ENCODE peak calls at places on chromosomes 3 and 15, in nine cellular contexts. N is progenitor cell of endocrine pancreas; R is PC-3; Q is heart left ventricle; X is astrocyte of the spinal cord; J is fibroblast of pulmonary artery; U is WTC11; V is activated CD8-positive, alpha-beta T cell treated with anti-CD3 and anti-CD28 coated beads for 36 hours; D is GM12878. A is an unnamed sample.

GRCh38 chr15:37981781-37982180 is 47.3 kb downstream of the TMCO5A start:
- DNase-seq in N (no peak), R (peak), Q (no peak), X (peak), J (peak), U (no peak), V (no peak), D (no peak), A (no peak)

GRCh38 chr15:31302029-31302657 is 24.5 kb upstream of the KLF13 start:
- DNase-seq in N (no peak), R (no peak), Q (peak), X (no peak), J (no peak), U (no peak), V (no peak), D (no peak), A (no peak)

GRCh38 chr3:54822206-54822605 is 105.7 kb downstream of the LRTM1 start:
- DNase-seq in N (no peak), R (peak), Q (peak), X (peak), J (peak), U (no peak), V (no peak), D (no peak), A (no peak)

GRCh38 chr3:177802151-177802900 is 605.0 kb upstream of the TBL1XR1 start:
- DNase-seq in N (no peak), R (peak), Q (no peak), X (peak), J (no peak), U (no peak), V (no peak), D (no peak), A (no peak)

GRCh38 chr3:188194327-188194726 is 40.4 kb downstream of the LPP start:
- DNase-seq in N (no peak), R (peak), Q (no peak), X (peak), J (no peak), U (no peak), V (no peak), D (no peak), A (no peak)

GRCh38 chr3:4748701-4749378 is 230.4 kb upstream of the BHLHE40 start:
- DNase-seq in N (no peak), R (no peak), Q (no peak), X (no peak), J (no peak), U (no peak), V (no peak), D (no peak), A (no peak)

GRCh38 chr15:96331942-96332853 is 1.7 kb downstream of the NR2F2 start:
- DNase-seq in N (no peak), R (peak), Q (no peak), X (peak), J (peak), U (peak), V (no peak), D (no peak), A (peak)

GRCh38 chr3:127790580-127791183 is 31.6 kb downstream of the MGLL start:
- DNase-seq in N (no peak), R (no peak), Q (no peak), X (no peak), J (no peak), U (no peak), V (no peak), D (no peak), A (no peak)

GRCh38 chr3:156614642-156615511 is 59.5 kb upstream of the TIPARP start:
- DNase-seq in N (no peak), R (peak), Q (no peak), X (peak), J (peak), U (no peak), V (no peak), D (no peak), A (no peak)

GRCh38 chr15:55968923-55969322 is 24.5 kb downstream of the NEDD4 start:
- DNase-seq in N (no peak), R (no peak), Q (no peak), X (no peak), J (no peak), U (no peak), V (no peak), D (no peak), A (no peak)

GRCh38 chr15:58597943-58598828 is 151.3 kb downstream of the ADAM10 start:
- DNase-seq in N (no peak), R (no peak), Q (no peak), X (no peak), J (no peak), U (no peak), V (no peak), D (no peak), A (no peak)

GRCh38 chr3:12273045-12273695 is 15.7 kb upstream of the PPARG start:
- DNase-seq in N (no peak), R (no peak), Q (no peak), X (no peak), J (no peak), U (no peak), V (no peak), D (peak), A (no peak)

GRCh38 chr3:164918915-164919314 is 159.4 kb downstream of the SI start:
- DNase-seq in N (no peak), R (no peak), Q (no peak), X (no peak), J (no peak), U (no peak), V (no peak), D (no peak), A (no peak)

GRCh38 chr3:42159706-42160472 is 68.7 kb downstream of the TRAK1 start:
- DNase-seq in N (peak), R (no peak), Q (peak), X (no peak), J (no peak), U (peak), V (peak), D (no peak), A (peak)

GRCh38 chr3:169455472-169455871 is 208.0 kb downstream of the MECOM start:
- DNase-seq in N (no peak), R (peak), Q (no peak), X (no peak), J (no peak), U (no peak), V (no peak), D (no peak), A (no peak)

GRCh38 chr3:23162939-23163338 is 40.2 kb upstream of the UBE2E2 start:
- DNase-seq in N (no peak), R (peak), Q (no peak), X (no peak), J (no peak), U (no peak), V (no peak), D (peak), A (no peak)

GRCh38 chr3:5068531-5068930 is 53.6 kb upstream of the ARL8B start:
- DNase-seq in N (no peak), R (no peak), Q (no peak), X (no peak), J (no peak), U (no peak), V (no peak), D (no peak), A (no peak)

GRCh38 chr3:99269606-99270355 is 368.3 kb upstream of the DCBLD2 start:
- DNase-seq in N (no peak), R (no peak), Q (peak), X (no peak), J (peak), U (no peak), V (no peak), D (no peak), A (no peak)

GRCh38 chr3:114764056-114764492 is 383.0 kb downstream of the ZBTB20 start:
- DNase-seq in N (no peak), R (peak), Q (no peak), X (peak), J (peak), U (no peak), V (peak), D (no peak), A (no peak)

GRCh38 chr3:139252719-139253118 is 91.1 kb upstream of the MRPS22 start:
- DNase-seq in N (no peak), R (no peak), Q (no peak), X (no peak), J (no peak), U (no peak), V (no peak), D (no peak), A (no peak)

GRCh38 chr15:89400121-89400996 is 65.7 kb upstream of the POLG start:
- DNase-seq in N (no peak), R (no peak), Q (no peak), X (no peak), J (no peak), U (peak), V (no peak), D (no peak), A (peak)

GRCh38 chr3:177640319-177640997 is 443.2 kb upstream of the TBL1XR1 start:
- DNase-seq in N (no peak), R (no peak), Q (no peak), X (no peak), J (no peak), U (peak), V (peak), D (no peak), A (no peak)

GRCh38 chr3:196969001-196969659 is 497 bp upstream of the PIGZ start:
- DNase-seq in N (no peak), R (peak), Q (peak), X (no peak), J (no peak), U (no peak), V (peak), D (no peak), A (peak)

GRCh38 chr3:141234283-141234682 is 2.7 kb downstream of the PXYLP1 start:
- DNase-seq in N (no peak), R (no peak), Q (no peak), X (no peak), J (no peak), U (no peak), V (no peak), D (no peak), A (no peak)

GRCh38 chr3:113070226-113071220 is 79.7 kb downstream of the GTPBP8 start:
- DNase-seq in N (no peak), R (no peak), Q (no peak), X (peak), J (peak), U (no peak), V (no peak), D (no peak), A (no peak)

DNA sequence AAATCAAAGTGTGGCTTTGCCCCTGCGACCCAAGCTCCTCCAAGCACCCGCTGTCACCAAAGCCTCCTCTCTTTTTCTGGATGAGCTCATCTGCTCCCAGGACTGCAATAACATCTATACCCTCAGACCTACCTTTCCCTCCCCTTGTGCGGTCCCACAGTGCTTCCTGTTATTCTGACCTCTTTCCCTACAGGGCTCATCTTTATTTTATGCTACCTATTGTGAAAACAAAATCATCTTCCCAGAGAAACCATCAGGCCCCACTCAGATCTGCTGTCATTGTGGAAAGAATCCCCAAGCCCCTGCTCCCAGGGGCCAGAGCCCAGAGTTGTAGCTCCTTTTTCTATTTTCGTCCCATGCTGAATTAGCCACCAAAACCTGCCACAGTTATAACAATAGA is 162.2 kb downstream of the MEIS2 start:
- DNase-seq in N (no peak), R (no peak), Q (no peak), X (no peak), J (no peak), U (no peak), V (no peak), D (no peak), A (no peak)
- TF ChIP-seq CTCF in N (no peak), R (no peak), Q (no peak), X (no peak), J (no peak), U (no peak), V (no peak), D (no peak), A (no peak)

GRCh38 chr3:9396301-9396631 is 1.1 kb upstream of the SETD5 start:
- DNase-seq in N (no peak), R (peak), Q (no peak), X (peak), J (peak), U (peak), V (peak), D (peak), A (no peak)

GRCh38 chr3:9397331-9397910 is at the start of gene SETD5:
- DNase-seq in N (peak), R (peak), Q (peak), X (peak), J (peak), U (peak), V (peak), D (peak), A (peak)

GRCh38 chr3:9397911-9398714 is 698 bp downstream of the SETD5 start:
- DNase-seq in N (peak), R (no peak), Q (peak), X (peak), J (peak), U (peak), V (peak), D (no peak), A (peak)

GRCh38 chr3:9395570-9396300 is 1.7 kb upstream of the SETD5 start:
- DNase-seq in N (no peak), R (no peak), Q (no peak), X (no peak), J (peak), U (no peak), V (no peak), D (no peak), A (no peak)

DNA sequence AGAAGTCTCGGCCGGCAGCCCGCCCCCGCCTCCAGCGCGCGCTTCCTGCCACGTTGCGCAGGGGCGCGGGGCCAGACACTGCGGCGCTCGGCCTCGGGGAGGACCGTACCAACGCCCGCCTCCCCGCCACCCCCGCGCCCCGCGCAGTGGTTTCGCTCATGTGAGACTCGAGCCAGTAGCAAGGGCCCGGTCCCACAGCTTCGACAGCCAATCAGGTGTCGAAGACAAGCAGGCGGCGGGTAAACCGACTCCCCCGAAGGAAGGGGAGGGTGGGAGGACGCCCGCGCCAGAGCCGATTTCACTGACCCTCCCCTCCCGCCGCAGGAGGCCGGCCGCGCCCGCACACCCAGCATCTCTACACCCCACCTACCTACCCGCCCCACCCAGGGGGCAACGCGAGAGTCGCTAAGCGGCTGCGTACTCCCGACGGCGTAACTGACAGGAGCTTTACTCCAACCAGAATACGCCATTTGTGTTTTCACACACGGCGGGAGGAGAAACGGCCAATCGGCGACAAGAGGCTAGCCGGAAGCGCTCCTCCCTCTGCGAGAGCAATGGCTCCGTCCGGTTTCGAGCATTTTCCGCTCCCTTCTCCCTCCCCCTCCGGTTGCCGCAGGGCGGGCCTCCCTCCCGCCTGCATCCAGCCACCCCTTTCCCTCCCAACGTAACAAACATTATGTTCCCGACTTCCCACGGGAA is 634 bp upstream of the SETD5 start:
- DNase-seq in N (peak), R (peak), Q (peak), X (peak), J (peak), U (peak), V (peak), D (peak), A (peak)
- TF ChIP-seq CTCF in N (no peak), R (no peak), Q (no peak), X (no peak), J (no peak), U (no peak), V (no peak), D (no peak), A (no peak)

GRCh38 chr3:69385723-69386483 is at the start of gene FRMD4B:
- DNase-seq in N (peak), R (peak), Q (peak), X (peak), J (peak), U (peak), V (peak), D (no peak), A (peak)

GRCh38 chr3:69384379-69384778 is 1.5 kb downstream of the FRMD4B start:
- DNase-seq in N (no peak), R (no peak), Q (no peak), X (no peak), J (peak), U (no peak), V (no peak), D (no peak), A (no peak)

GRCh38 chr3:69388241-69388640 is 2.4 kb upstream of the FRMD4B start:
- DNase-seq in N (no peak), R (no peak), Q (no peak), X (no peak), J (no peak), U (no peak), V (no peak), D (no peak), A (no peak)

GRCh38 chr3:69385033-69385722 is 710 bp downstream of the FRMD4B start:
- DNase-seq in N (no peak), R (no peak), Q (no peak), X (no peak), J (no peak), U (no peak), V (no peak), D (no peak), A (peak)

GRCh38 chr3:69386535-69387385 is 872 bp upstream of the FRMD4B start:
- DNase-seq in N (no peak), R (peak), Q (no peak), X (no peak), J (no peak), U (no peak), V (peak), D (no peak), A (no peak)
- TF ChIP-seq CTCF in N (no peak), R (no peak), Q (no peak), X (no peak), J (no peak), U (no peak), V (no peak), D (no peak), A (no peak)

GRCh38 chr15:41559489-41560177 is 621 bp downstream of the TYRO3 start:
- DNase-seq in N (no peak), R (peak), Q (no peak), X (peak), J (no peak), U (no peak), V (no peak), D (no peak), A (no peak)

GRCh38 chr15:41556657-41557056 is 2.4 kb upstream of the TYRO3 start:
- DNase-seq in N (no peak), R (no peak), Q (no peak), X (no peak), J (no peak), U (no peak), V (no peak), D (no peak), A (no peak)

GRCh38 chr15:41559239-41559488 is 152 bp downstream of the TYRO3 start:
- DNase-seq in N (no peak), R (no peak), Q (no peak), X (no peak), J (no peak), U (no peak), V (no peak), D (no peak), A (no peak)

GRCh38 chr15:41557673-41558399 is 1.2 kb upstream of the TYRO3 start:
- DNase-seq in N (peak), R (peak), Q (peak), X (peak), J (peak), U (peak), V (peak), D (peak), A (peak)

DNA sequence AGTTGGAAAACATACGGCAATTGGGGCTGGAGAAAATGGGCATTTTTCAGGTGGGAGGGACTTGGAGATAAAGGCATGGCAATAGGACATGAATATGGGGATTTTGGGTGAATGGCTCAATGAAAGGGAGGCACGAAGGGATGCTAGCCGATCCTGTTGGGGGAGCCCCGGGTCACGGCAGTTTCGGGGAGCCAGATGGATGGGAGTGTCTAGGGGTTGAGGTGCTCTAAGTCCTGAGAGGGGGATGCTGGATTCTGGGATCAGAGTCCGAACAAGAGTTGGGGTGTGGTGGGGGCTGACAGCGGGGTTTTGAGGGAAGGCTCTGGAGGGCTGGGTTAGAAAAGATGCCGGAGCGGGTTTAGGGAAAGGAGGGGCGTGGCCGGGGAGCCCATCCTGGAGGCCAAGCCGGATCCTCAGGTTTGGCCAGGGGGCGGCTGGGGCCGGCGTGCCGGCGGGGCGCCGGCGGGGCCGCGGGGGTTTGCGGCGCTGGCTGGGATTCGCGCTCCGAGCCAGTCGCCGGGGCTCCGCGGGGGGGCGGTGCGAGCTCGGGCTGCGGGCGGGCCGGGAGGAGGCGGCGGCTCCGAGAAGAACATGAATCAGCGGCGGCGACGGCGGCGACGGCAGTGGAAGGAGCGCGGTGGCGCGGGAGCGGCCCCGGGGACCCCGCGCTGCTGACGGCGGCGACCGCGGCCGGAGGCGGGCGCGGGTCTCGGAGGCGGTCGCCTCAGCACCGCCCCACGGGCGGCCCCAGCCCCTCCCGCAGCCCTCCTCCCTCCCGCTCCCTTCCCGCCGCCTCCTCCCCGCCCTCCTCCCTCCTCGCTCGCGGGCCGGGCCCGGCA is at the start of gene TYRO3:
- DNase-seq in N (peak), R (peak), Q (peak), X (peak), J (peak), U (peak), V (peak), D (no peak), A (peak)
- TF ChIP-seq CTCF in N (no peak), R (no peak), Q (no peak), X (no peak), J (no peak), U (no peak), V (no peak), D (no peak), A (no peak)

DNA sequence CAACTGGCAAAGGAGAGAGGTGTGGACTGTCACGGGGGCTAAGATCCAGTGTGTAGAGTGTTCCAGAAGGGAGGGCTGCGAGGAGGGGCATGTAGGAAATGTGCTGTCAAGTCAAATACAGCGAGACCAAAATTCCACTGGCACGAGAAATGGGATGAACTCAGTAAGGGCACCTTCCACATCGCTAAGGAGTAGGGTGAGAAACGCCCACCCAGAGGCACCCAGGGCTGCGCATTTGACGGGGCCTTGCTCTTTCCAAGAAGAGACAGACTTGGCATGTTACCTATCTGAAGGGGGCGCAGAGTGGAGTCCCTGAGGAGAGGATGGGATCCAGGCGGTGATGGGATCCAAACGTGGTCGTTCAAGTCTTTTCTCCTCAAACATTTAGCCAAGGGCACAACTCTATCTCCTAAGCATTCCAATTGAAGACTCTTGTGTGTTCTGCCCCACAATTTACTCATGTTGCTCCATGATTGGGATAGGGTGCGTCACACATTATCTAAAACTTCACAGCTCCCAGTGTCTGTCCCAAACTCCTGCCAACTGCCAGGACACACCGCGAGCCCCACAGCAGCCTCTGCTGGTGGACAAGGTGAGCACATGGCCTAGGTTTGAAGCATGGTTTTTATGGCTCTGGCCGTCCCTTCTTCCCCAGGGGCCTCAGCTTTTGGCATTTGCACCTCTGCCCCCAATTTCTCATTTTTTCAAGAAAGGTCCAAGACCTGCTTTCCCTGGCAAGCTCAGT is 7.6 kb downstream of the SELENOS start:
- DNase-seq in N (no peak), R (peak), Q (no peak), X (no peak), J (peak), U (no peak), V (no peak), D (no peak), A (no peak)
- TF ChIP-seq CTCF in N (peak), R (peak), Q (peak), X (peak), J (peak), U (no peak), V (no peak), D (peak), A (peak)

A was measured in nephron progenitor cell.